ENCODE peak calls at places on chromosome 18, in five cellular contexts. R, Y, E, A and H are unnamed samples.

GRCh38 chr18:23136326-23137092 is 1.2 kb downstream of the CABLES1 start:
- DNase-seq in A (no peak), Y (no peak), E (peak; percentile 72), R (no peak), H (peak; percentile 70)

GRCh38 chr18:50857694-50858093 is 21.2 kb upstream of the ME2 start:
- DNase-seq in R (no peak), Y (no peak), E (no peak), A (no peak), H (no peak)

GRCh38 chr18:55907352-55908045 is 319.5 kb upstream of the TCF4 start:
- DNase-seq in R (peak; percentile 13), E (no peak), A (no peak), Y (no peak), H (no peak)

GRCh38 chr18:46110406-46110805 is 6.2 kb downstream of the HAUS1 start:
- DNase-seq in A (no peak), R (no peak), Y (no peak), E (no peak), H (no peak)

GRCh38 chr18:30775629-30776028 is 266.9 kb downstream of the DSC3 start:
- DNase-seq in R (no peak), E (no peak), A (no peak), Y (no peak), H (no peak)

GRCh38 chr18:75546964-75547363 is 119.5 kb upstream of the SMIM21 start:
- DNase-seq in E (no peak), Y (no peak), R (no peak), A (no peak), H (no peak)

GRCh38 chr18:23918395-23919032 is 96.0 kb upstream of the TTC39C start:
- DNase-seq in R (peak; percentile 56), E (peak; percentile 89), A (peak; percentile 42), Y (peak; percentile 89), H (peak; percentile 75)

GRCh38 chr18:23812566-23813440 is 123.5 kb downstream of the LAMA3 start:
- DNase-seq in R (peak; percentile 19), E (no peak), A (peak; percentile 15), Y (no peak), H (no peak)

GRCh38 chr18:69580107-69580506 is 179.4 kb downstream of the DOK6 start:
- DNase-seq in A (no peak), R (peak; percentile 28), E (no peak), Y (no peak), H (no peak)

GRCh38 chr18:63758616-63759015 is 16.6 kb upstream of the SERPINB7 start:
- DNase-seq in E (no peak), A (no peak), R (no peak), Y (no peak), H (peak; percentile 5)

GRCh38 chr18:34494359-34494696 is 215.8 kb upstream of the DTNA start:
- DNase-seq in Y (peak; percentile 52), R (no peak), A (no peak), E (peak; percentile 66), H (peak; percentile 47)

GRCh38 chr18:14976736-14977430 is 228.9 kb downstream of the ANKRD30B start:
- DNase-seq in A (no peak), E (no peak), Y (no peak), R (no peak), H (peak; percentile 66)

GRCh38 chr18:42231796-42232195 is 276.8 kb downstream of the PIK3C3 start:
- DNase-seq in Y (no peak), E (no peak), A (no peak), R (no peak), H (no peak)

GRCh38 chr18:49340446-49340845 is 120.0 kb downstream of the DYM start:
- DNase-seq in A (no peak), R (peak; percentile 64), Y (no peak), E (no peak), H (no peak)

GRCh38 chr18:35497006-35497333 is 790 bp downstream of the INO80C start:
- DNase-seq in Y (peak; percentile 69), E (no peak), R (peak; percentile 51), A (no peak), H (peak; percentile 13)

GRCh38 chr18:8106603-8107002 is 502.6 kb upstream of the RAB12 start:
- DNase-seq in E (no peak), A (no peak), Y (no peak), R (no peak), H (no peak)

GRCh38 chr18:23183356-23184150 is 48.3 kb downstream of the CABLES1 start:
- DNase-seq in A (no peak), Y (no peak), E (no peak), R (peak; percentile 95), H (no peak)

GRCh38 chr18:47731276-47731675 is 199.2 kb downstream of the SMAD2 start:
- DNase-seq in Y (no peak), E (no peak), R (no peak), A (no peak), H (no peak)

GRCh38 chr18:35736696-35737095 is 155.2 kb downstream of the GALNT1 start:
- DNase-seq in A (no peak), E (no peak), Y (no peak), R (no peak), H (no peak)

GRCh38 chr18:37554399-37554787 is 11.2 kb downstream of the CELF4 start:
- DNase-seq in E (peak; percentile 25), A (no peak), R (no peak), Y (no peak), H (no peak)

GRCh38 chr18:10057401-10057800 is 143.6 kb downstream of the VAPA start:
- DNase-seq in A (no peak), E (no peak), Y (no peak), R (no peak), H (no peak)

GRCh38 chr18:10060469-10060782 is 146.6 kb downstream of the VAPA start:
- DNase-seq in Y (no peak), R (no peak), A (no peak), E (no peak), H (no peak)

GRCh38 chr18:10057808-10058791 is 144.3 kb downstream of the VAPA start:
- DNase-seq in A (no peak), R (peak; percentile 84), E (no peak), Y (peak; percentile 49), H (no peak)

GRCh38 chr18:10061566-10061965 is 147.8 kb downstream of the VAPA start:
- DNase-seq in Y (no peak), A (no peak), E (no peak), R (no peak), H (no peak)

DNA sequence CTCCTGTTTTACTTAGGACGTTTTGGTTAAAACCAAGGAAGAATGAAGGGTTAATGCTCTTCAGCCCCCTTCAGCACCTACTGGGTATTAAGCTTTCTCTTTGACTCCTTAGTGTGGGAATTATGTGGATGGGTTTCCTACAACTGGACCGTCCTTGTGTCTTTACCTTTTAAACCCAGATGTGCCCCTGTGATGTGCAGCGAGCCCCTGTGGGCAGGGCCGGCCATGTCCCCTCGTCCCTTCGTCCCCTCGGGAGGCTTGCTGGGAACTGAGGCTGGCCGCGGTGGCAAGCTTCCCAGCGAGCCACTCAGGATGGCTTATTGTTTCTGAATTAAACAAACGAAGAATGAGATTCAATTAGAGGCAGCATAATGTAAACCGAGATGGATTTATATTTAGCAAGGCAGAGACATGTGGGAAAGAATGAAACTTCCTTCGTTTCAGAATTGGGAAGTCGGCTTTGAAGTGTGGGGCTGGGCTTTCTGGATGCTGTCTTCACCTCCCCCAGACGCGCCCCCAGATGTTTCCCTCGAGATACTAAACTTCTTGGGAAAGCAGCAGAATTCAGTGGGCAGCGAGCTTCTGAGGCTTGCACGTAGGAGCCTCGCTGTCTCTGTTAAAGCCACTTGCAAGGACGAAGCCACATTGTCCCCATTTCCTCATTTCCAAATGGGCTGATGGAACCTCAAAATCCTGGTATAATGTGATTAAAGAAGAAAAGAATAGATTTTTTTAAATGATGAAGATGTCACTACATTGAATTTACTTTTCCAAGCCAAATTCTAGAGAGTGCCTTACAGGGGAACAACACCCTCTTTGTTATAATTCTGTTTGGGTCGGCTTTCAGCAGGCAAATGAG is 146.0 kb downstream of the VAPA start:
- DNase-seq in R (peak; percentile 18), E (no peak), A (no peak), Y (no peak), H (no peak)
- H3K4me1 ChIP-seq in R (peaks cover 37% of the 10 kb centered on the region), E (peaks cover 11% of the 10 kb centered on the region), A (peaks cover 10% of the 10 kb centered on the region), Y (peaks cover 23% of the 10 kb centered on the region), H (no peaks in the 10 kb centered on the region)

DNA sequence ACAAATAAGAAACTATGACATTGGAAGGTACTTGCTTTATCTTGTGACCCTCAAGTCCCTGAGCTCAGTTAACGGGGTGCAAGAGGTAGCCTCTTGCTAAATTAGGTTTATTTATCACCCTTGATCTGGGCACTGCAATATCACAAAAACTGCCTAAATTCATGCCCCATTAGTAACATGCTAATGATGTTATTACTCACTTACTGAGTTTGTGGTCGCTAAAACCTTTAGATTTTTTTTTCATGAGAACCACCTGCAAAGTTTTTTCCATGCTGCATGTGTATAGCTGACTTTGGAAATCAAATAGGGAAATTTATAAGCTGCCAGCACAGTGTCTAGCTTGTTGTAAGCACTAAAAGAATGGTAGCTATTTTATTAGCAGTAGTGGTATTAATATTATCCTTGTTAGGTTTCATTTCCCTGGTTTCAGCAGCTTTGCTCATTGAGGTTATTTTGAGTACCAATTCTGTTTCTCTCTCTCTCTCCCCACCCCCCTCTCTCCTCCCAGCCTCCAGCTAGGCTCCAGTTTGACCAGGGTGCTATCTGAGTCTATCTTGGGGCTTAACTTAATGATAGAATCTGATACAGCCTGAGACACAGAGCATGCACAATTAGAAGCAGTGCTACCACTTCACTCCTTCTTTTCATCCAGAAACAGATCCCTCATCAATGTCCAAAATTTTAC is 88.7 kb upstream of the ATP8B1 start:
- DNase-seq in Y (no peak), E (no peak), A (no peak), R (no peak), H (no peak)
- H3K4me3 ChIP-seq in Y (no peak overlapping the region), E (no peak overlapping the region), A (no peak overlapping the region), R (no peak overlapping the region), H (no peak overlapping the region)

GRCh38 chr18:12599543-12599942 is 58.4 kb downstream of the SPIRE1 start:
- DNase-seq in A (peak; percentile 48), R (no peak), Y (no peak), E (no peak), H (no peak)

GRCh38 chr18:12598181-12598921 is 59.6 kb downstream of the SPIRE1 start:
- DNase-seq in E (no peak), A (no peak), Y (no peak), R (peak; percentile 57), H (no peak)

GRCh38 chr18:12595571-12596255 is 62.2 kb downstream of the SPIRE1 start:
- DNase-seq in Y (no peak), A (no peak), R (no peak), E (no peak), H (no peak)

GRCh38 chr18:12599966-12600365 is 57.9 kb downstream of the SPIRE1 start:
- DNase-seq in E (no peak), R (peak; percentile 28), Y (no peak), A (no peak), H (no peak)

GRCh38 chr18:12597775-12598174 is 60.1 kb downstream of the SPIRE1 start:
- DNase-seq in Y (peak; percentile 63), A (peak; percentile 47), R (peak; percentile 90), E (no peak), H (no peak)
- H3K4me1 ChIP-seq in Y (peaks cover 47% of the 10 kb centered on the region), A (peaks cover 38% of the 10 kb centered on the region), R (peaks cover 14% of the 10 kb centered on the region), E (peaks cover 22% of the 10 kb centered on the region), H (no peaks in the 10 kb centered on the region)

GRCh38 chr18:77007251-77007650 is 125.3 kb downstream of the MBP start:
- DNase-seq in A (no peak), Y (no peak), R (no peak), E (peak; percentile 48), H (no peak)
- H3K4me3 ChIP-seq in A (no peak overlapping the region), Y (no peak overlapping the region), R (no peak overlapping the region), E (no peak overlapping the region), H (no peak overlapping the region)

GRCh38 chr18:58967643-58968291 is 103.1 kb downstream of the ZNF532 start:
- DNase-seq in Y (no peak), E (no peak), A (no peak), R (peak; percentile 42), H (no peak)
- H3K4me1 ChIP-seq in Y (peaks cover 13% of the 10 kb centered on the region), E (no peaks in the 10 kb centered on the region), A (no peaks in the 10 kb centered on the region), R (peaks cover 24% of the 10 kb centered on the region), H (peaks cover 54% of the 10 kb centered on the region)

GRCh38 chr18:79508565-79509535 is 113.1 kb downstream of the NFATC1 start:
- DNase-seq in Y (no peak), R (no peak), E (peak; percentile 54), A (no peak), H (peak; percentile 3)
- H3K4me3 ChIP-seq in Y (no peak overlapping the region), R (no peak overlapping the region), E (no peak overlapping the region), A (no peak overlapping the region), H (no peak overlapping the region)